ENCODE peak calls at places on chromosome 22, in five cellular contexts. F, S, X, R and C are unnamed samples.

GRCh38 chr22:16917144-16918003 is 90.6 kb downstream of the GAB4 start:
- DNase-seq in R (peak; percentile 57), F (peak; percentile 53), X (no peak), S (peak; percentile 31), C (peak; percentile 66)

GRCh38 chr22:29700949-29701927 is 18.6 kb upstream of the CABP7 start:
- DNase-seq in S (no peak), F (no peak), X (no peak), R (no peak), C (no peak)

GRCh38 chr22:29383740-29384139 is 4.6 kb downstream of the AP1B1 start:
- DNase-seq in S (no peak), X (peak; percentile 16), R (no peak), F (no peak), C (no peak)

GRCh38 chr22:48153726-48154125 is 1391.3 kb downstream of the TBC1D22A start:
- DNase-seq in F (no peak), X (peak; percentile 57), R (no peak), S (no peak), C (no peak)

GRCh38 chr22:44179196-44179988 is 1.3 kb upstream of the PARVG start:
- DNase-seq in F (no peak), S (no peak), X (no peak), R (no peak), C (no peak)

GRCh38 chr22:17540481-17540880 is 22.8 kb upstream of the SLC25A18 start:
- DNase-seq in S (no peak), X (no peak), F (no peak), R (no peak), C (no peak)

GRCh38 chr22:45201678-45202332 is 38.1 kb downstream of the NUP50 start:
- DNase-seq in X (no peak), S (peak; percentile 68), R (no peak), F (no peak), C (no peak)

GRCh38 chr22:24427500-24428164 is at the start of gene ADORA2A:
- DNase-seq in R (no peak), X (no peak), S (no peak), F (no peak), C (no peak)

GRCh38 chr22:23064381-23065068 is 5.8 kb upstream of the GNAZ start:
- DNase-seq in F (no peak), X (peak; percentile 32), R (no peak), S (no peak), C (no peak)

GRCh38 chr22:21047730-21048129 is 2.0 kb downstream of the LRRC74B start:
- DNase-seq in F (no peak), R (no peak), X (no peak), S (no peak), C (no peak)

GRCh38 chr22:49331878-49332277 is 495.8 kb downstream of the BRD1 start:
- DNase-seq in S (no peak), F (no peak), X (no peak), R (no peak), C (peak; percentile 55)

GRCh38 chr22:49500942-49501395 is 326.7 kb downstream of the BRD1 start:
- DNase-seq in F (no peak), S (no peak), X (no peak), R (no peak), C (no peak)

GRCh38 chr22:50704510-50705218 is 32.0 kb downstream of the SHANK3 start:
- DNase-seq in F (no peak), X (no peak), R (no peak), S (no peak), C (no peak)

GRCh38 chr22:34111210-34111824 is 191.0 kb upstream of the LARGE1 start:
- DNase-seq in F (no peak), R (no peak), X (no peak), S (peak; percentile 17), C (peak; percentile 59)

GRCh38 chr22:45318558-45319318 is 9.0 kb downstream of the FAM118A start:
- DNase-seq in S (peak; percentile 23), X (no peak), F (no peak), R (no peak), C (no peak)

GRCh38 chr22:27477171-27477570 is 324.4 kb downstream of the MN1 start:
- DNase-seq in F (no peak), S (no peak), R (no peak), X (no peak), C (no peak)
- H3K27me3 ChIP-seq in F (no peaks in the 10 kb centered on the region), S (no peaks in the 10 kb centered on the region), R (no peaks in the 10 kb centered on the region), X (no peaks in the 10 kb centered on the region), C (no peaks in the 10 kb centered on the region)

GRCh38 chr22:30872282-30873041 is 96.1 kb downstream of the MORC2 start:
- DNase-seq in R (no peak), S (no peak), X (peak; percentile 41), F (no peak), C (no peak)
- H3K27ac ChIP-seq in R (no peak overlapping the region), S (no peak overlapping the region), X (no peak overlapping the region), F (no peak overlapping the region), C (no peak overlapping the region)

GRCh38 chr22:36409911-36410756 is 22.4 kb upstream of the MYH9 start:
- DNase-seq in S (peak; percentile 98), F (no peak), X (peak; percentile 82), R (peak; percentile 99), C (peak; percentile 80)
- TF ChIP-seq CTCF in S (peak; percentile 8), F (no peak), X (no peak), R (peak; percentile 64), C (no peak)

GRCh38 chr22:19885841-19886592 is 31.3 kb upstream of the GNB1L start:
- DNase-seq in F (no peak), R (no peak), S (no peak), X (peak; percentile 56), C (no peak)
- H3K27me3 ChIP-seq in F (no peaks in the 10 kb centered on the region), R (no peaks in the 10 kb centered on the region), S (no peaks in the 10 kb centered on the region), X (no peaks in the 10 kb centered on the region), C (no peaks in the 10 kb centered on the region)

GRCh38 chr22:19773470-19774040 is 13.0 kb downstream of the TBX1 start:
- DNase-seq in R (no peak), S (no peak), F (no peak), X (no peak), C (no peak)
- H3K27ac ChIP-seq in R (no peak overlapping the region), S (no peak overlapping the region), F (peak overlapping the region; percentile 57), X (no peak overlapping the region), C (no peak overlapping the region)

DNA sequence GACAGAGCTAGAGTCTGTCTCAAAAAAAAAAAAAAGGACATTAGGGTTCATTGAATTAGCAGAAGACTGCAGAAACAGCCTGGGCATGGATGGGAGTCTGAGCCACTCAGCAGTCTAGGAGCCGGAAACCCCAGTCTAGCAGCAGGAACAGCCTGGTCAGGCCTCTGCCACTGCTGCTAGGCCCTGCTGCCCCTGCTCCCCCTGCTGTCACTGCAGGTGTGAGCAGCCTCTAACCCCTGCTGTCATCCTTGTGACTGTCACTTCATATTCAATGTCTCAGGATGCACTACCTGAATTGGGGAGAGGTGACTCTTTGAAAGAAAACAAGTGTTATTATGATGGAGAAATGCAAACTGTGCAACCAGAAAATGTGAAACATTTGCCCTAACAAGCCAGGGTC is 7.0 kb upstream of the DDX17 start:
- DNase-seq in X (no peak), F (no peak), R (no peak), S (no peak), C (no peak)
- TF ChIP-seq CTCF in X (no peak), F (no peak), R (no peak), S (no peak), C (peak; percentile 21)

DNA sequence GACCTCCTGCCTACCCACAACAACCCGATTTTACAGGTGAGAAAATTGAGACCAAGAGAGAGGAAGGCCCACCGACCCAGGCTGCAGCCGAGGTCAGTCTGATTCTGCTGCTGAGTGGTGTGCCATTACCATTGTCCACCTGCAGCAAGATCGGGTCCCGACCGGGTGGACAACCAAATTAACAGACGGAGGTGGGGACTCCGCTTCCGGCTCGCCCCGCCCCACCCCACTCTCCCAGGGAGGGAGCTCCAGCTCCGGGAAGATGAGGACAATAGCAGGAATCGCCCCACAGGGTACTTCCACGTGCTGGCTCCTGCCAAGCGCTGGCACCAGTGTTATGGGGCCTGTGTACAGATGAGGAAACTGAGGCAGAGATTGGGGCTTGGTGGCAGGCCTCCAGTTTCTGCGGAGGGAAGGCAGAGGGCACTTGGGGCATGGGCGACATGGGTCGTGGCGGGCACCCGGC is 425 bp upstream of the KDELR3 start:
- DNase-seq in F (no peak), X (peak; percentile 64), R (no peak), S (no peak), C (no peak)
- H3K27me3 ChIP-seq in F (peaks cover 5% of the 10 kb centered on the region), X (peaks cover 38% of the 10 kb centered on the region), R (no peaks in the 10 kb centered on the region), S (no peaks in the 10 kb centered on the region), C (no peaks in the 10 kb centered on the region)